ENCODE peak calls at places on chromosomes 3 and 15, in eight cellular contexts. One of them, this sample, is unnamed.

GRCh38 chr3:108062051-108062450 is 28.8 kb downstream of the CD47 start:
- DNase-seq in MCF 10A: no peak
- DNase-seq in Right ventricle myocardium inferior: no peak
- DNase-seq in left cardiac atrium: no peak
- DNase-seq in GM23248: no peak
- DNase-seq in A549: no peak
- DNase-seq in GM18507: no peak
- DNase-seq in breast epithelium: no peak
- DNase-seq in this sample: no peak

GRCh38 chr3:168186293-168186983 is 90.7 kb upstream of the GOLIM4 start:
- DNase-seq in MCF 10A: no peak
- DNase-seq in Right ventricle myocardium inferior: no peak
- DNase-seq in left cardiac atrium: no peak
- DNase-seq in GM23248: no peak
- DNase-seq in A549: no peak
- DNase-seq in GM18507: no peak
- DNase-seq in breast epithelium: no peak
- DNase-seq in this sample: no peak

GRCh38 chr3:86711634-86712033 is 279.3 kb downstream of the VGLL3 start:
- DNase-seq in MCF 10A: no peak
- DNase-seq in Right ventricle myocardium inferior: no peak
- DNase-seq in left cardiac atrium: no peak
- DNase-seq in GM23248: no peak
- DNase-seq in A549: no peak
- DNase-seq in GM18507: no peak
- DNase-seq in breast epithelium: no peak
- DNase-seq in this sample: no peak

GRCh38 chr15:29115093-29115991 is 154.3 kb downstream of the NSMCE3 start:
- DNase-seq in MCF 10A: no peak
- DNase-seq in Right ventricle myocardium inferior: peak
- DNase-seq in left cardiac atrium: no peak
- DNase-seq in GM23248: no peak
- DNase-seq in A549: peak
- DNase-seq in GM18507: no peak
- DNase-seq in breast epithelium: no peak
- DNase-seq in this sample: peak

GRCh38 chr3:197222816-197223419 is 75.5 kb downstream of the DLG1 start:
- DNase-seq in MCF 10A: no peak
- DNase-seq in Right ventricle myocardium inferior: no peak
- DNase-seq in left cardiac atrium: no peak
- DNase-seq in GM23248: no peak
- DNase-seq in A549: no peak
- DNase-seq in GM18507: no peak
- DNase-seq in breast epithelium: no peak
- DNase-seq in this sample: no peak

GRCh38 chr3:162400697-162401096 is 904.1 kb downstream of the OTOL1 start:
- DNase-seq in MCF 10A: no peak
- DNase-seq in Right ventricle myocardium inferior: no peak
- DNase-seq in left cardiac atrium: no peak
- DNase-seq in GM23248: peak
- DNase-seq in A549: no peak
- DNase-seq in GM18507: no peak
- DNase-seq in breast epithelium: no peak
- DNase-seq in this sample: no peak

GRCh38 chr3:30502742-30503073 is 103.7 kb upstream of the TGFBR2 start:
- DNase-seq in MCF 10A: peak
- DNase-seq in Right ventricle myocardium inferior: no peak
- DNase-seq in left cardiac atrium: no peak
- DNase-seq in GM23248: peak
- DNase-seq in A549: no peak
- DNase-seq in GM18507: no peak
- DNase-seq in breast epithelium: no peak
- DNase-seq in this sample: no peak

GRCh38 chr3:197114007-197114406 is 84.4 kb upstream of the MELTF start:
- DNase-seq in MCF 10A: no peak
- DNase-seq in Right ventricle myocardium inferior: no peak
- DNase-seq in left cardiac atrium: no peak
- DNase-seq in GM23248: no peak
- DNase-seq in A549: no peak
- DNase-seq in GM18507: no peak
- DNase-seq in breast epithelium: no peak
- DNase-seq in this sample: no peak

GRCh38 chr3:163939926-163940325 is 1138.4 kb downstream of the SI start:
- DNase-seq in MCF 10A: peak
- DNase-seq in Right ventricle myocardium inferior: no peak
- DNase-seq in left cardiac atrium: no peak
- DNase-seq in GM23248: no peak
- DNase-seq in A549: no peak
- DNase-seq in GM18507: no peak
- DNase-seq in breast epithelium: no peak
- DNase-seq in this sample: no peak

GRCh38 chr3:46733026-46733800 is 15.5 kb upstream of the PRSS50 start:
- DNase-seq in MCF 10A: peak
- DNase-seq in Right ventricle myocardium inferior: no peak
- DNase-seq in left cardiac atrium: no peak
- DNase-seq in GM23248: peak
- DNase-seq in A549: no peak
- DNase-seq in GM18507: no peak
- DNase-seq in breast epithelium: no peak
- DNase-seq in this sample: peak

GRCh38 chr3:49871536-49872157 is 1.9 kb upstream of the CAMKV start:
- DNase-seq in MCF 10A: no peak
- DNase-seq in Right ventricle myocardium inferior: peak
- DNase-seq in left cardiac atrium: no peak
- DNase-seq in GM23248: no peak
- DNase-seq in A549: no peak
- DNase-seq in GM18507: no peak
- DNase-seq in breast epithelium: no peak
- DNase-seq in this sample: no peak

GRCh38 chr3:97949743-97950142 is 22.5 kb downstream of the RIOX2 start:
- DNase-seq in MCF 10A: no peak
- DNase-seq in Right ventricle myocardium inferior: no peak
- DNase-seq in left cardiac atrium: no peak
- DNase-seq in GM23248: no peak
- DNase-seq in A549: no peak
- DNase-seq in GM18507: no peak
- DNase-seq in breast epithelium: no peak
- DNase-seq in this sample: no peak

GRCh38 chr3:144162042-144162441 is 190.4 kb downstream of the DIPK2A start:
- DNase-seq in MCF 10A: peak
- DNase-seq in Right ventricle myocardium inferior: no peak
- DNase-seq in left cardiac atrium: no peak
- DNase-seq in GM23248: peak
- DNase-seq in A549: peak
- DNase-seq in GM18507: no peak
- DNase-seq in breast epithelium: no peak
- DNase-seq in this sample: no peak

GRCh38 chr3:88671594-88671993 is 435.8 kb upstream of the EPHA3 start:
- DNase-seq in MCF 10A: no peak
- DNase-seq in Right ventricle myocardium inferior: no peak
- DNase-seq in left cardiac atrium: no peak
- DNase-seq in GM23248: no peak
- DNase-seq in A549: no peak
- DNase-seq in GM18507: no peak
- DNase-seq in breast epithelium: no peak
- DNase-seq in this sample: no peak

GRCh38 chr3:184656991-184657669 is 54.7 kb downstream of the MAGEF1 start:
- DNase-seq in MCF 10A: peak
- DNase-seq in Right ventricle myocardium inferior: no peak
- DNase-seq in left cardiac atrium: no peak
- DNase-seq in GM23248: peak
- DNase-seq in A549: no peak
- DNase-seq in GM18507: no peak
- DNase-seq in breast epithelium: peak
- DNase-seq in this sample: no peak

GRCh38 chr3:129061888-129062834 is 1.6 kb downstream of the GP9 start:
- DNase-seq in MCF 10A: no peak
- DNase-seq in Right ventricle myocardium inferior: peak
- DNase-seq in left cardiac atrium: no peak
- DNase-seq in GM23248: no peak
- DNase-seq in A549: no peak
- DNase-seq in GM18507: no peak
- DNase-seq in breast epithelium: no peak
- DNase-seq in this sample: no peak

GRCh38 chr3:195770081-195770840 is 41.5 kb downstream of the MUC4 start:
- DNase-seq in MCF 10A: no peak
- DNase-seq in Right ventricle myocardium inferior: no peak
- DNase-seq in left cardiac atrium: no peak
- DNase-seq in GM23248: no peak
- DNase-seq in A549: no peak
- DNase-seq in GM18507: no peak
- DNase-seq in breast epithelium: no peak
- DNase-seq in this sample: no peak

GRCh38 chr3:7260975-7261374 is 400.1 kb downstream of the GRM7 start:
- DNase-seq in MCF 10A: no peak
- DNase-seq in Right ventricle myocardium inferior: no peak
- DNase-seq in left cardiac atrium: no peak
- DNase-seq in GM23248: no peak
- DNase-seq in A549: no peak
- DNase-seq in GM18507: no peak
- DNase-seq in breast epithelium: no peak
- DNase-seq in this sample: no peak

GRCh38 chr15:69825941-69826817 is 271.5 kb downstream of the TLE3 start:
- DNase-seq in MCF 10A: no peak
- DNase-seq in Right ventricle myocardium inferior: no peak
- DNase-seq in left cardiac atrium: no peak
- DNase-seq in GM23248: no peak
- DNase-seq in A549: no peak
- DNase-seq in GM18507: no peak
- DNase-seq in breast epithelium: no peak
- DNase-seq in this sample: no peak

GRCh38 chr15:77816983-77817382 is 184.3 kb upstream of the LINGO1 start:
- DNase-seq in MCF 10A: no peak
- DNase-seq in Right ventricle myocardium inferior: no peak
- DNase-seq in left cardiac atrium: no peak
- DNase-seq in GM23248: no peak
- DNase-seq in A549: no peak
- DNase-seq in GM18507: no peak
- DNase-seq in breast epithelium: no peak
- DNase-seq in this sample: no peak

GRCh38 chr15:98580577-98580976 is 67.8 kb upstream of the IGF1R start:
- DNase-seq in MCF 10A: no peak
- DNase-seq in Right ventricle myocardium inferior: no peak
- DNase-seq in left cardiac atrium: no peak
- DNase-seq in GM23248: peak
- DNase-seq in A549: no peak
- DNase-seq in GM18507: no peak
- DNase-seq in breast epithelium: no peak
- DNase-seq in this sample: no peak

GRCh38 chr15:37764733-37765191 is 169.7 kb upstream of the TMCO5A start:
- DNase-seq in MCF 10A: peak
- DNase-seq in Right ventricle myocardium inferior: no peak
- DNase-seq in left cardiac atrium: no peak
- DNase-seq in GM23248: peak
- DNase-seq in A549: peak
- DNase-seq in GM18507: no peak
- DNase-seq in breast epithelium: no peak
- DNase-seq in this sample: no peak

GRCh38 chr3:5011555-5012256 is 32.5 kb downstream of the BHLHE40 start:
- DNase-seq in MCF 10A: no peak
- DNase-seq in Right ventricle myocardium inferior: peak
- DNase-seq in left cardiac atrium: no peak
- DNase-seq in GM23248: no peak
- DNase-seq in A549: no peak
- DNase-seq in GM18507: no peak
- DNase-seq in breast epithelium: no peak
- DNase-seq in this sample: no peak

GRCh38 chr15:38401716-38402115 is 52.2 kb upstream of the FAM98B start:
- DNase-seq in MCF 10A: no peak
- DNase-seq in Right ventricle myocardium inferior: no peak
- DNase-seq in left cardiac atrium: no peak
- DNase-seq in GM23248: peak
- DNase-seq in A549: no peak
- DNase-seq in GM18507: no peak
- DNase-seq in breast epithelium: no peak
- DNase-seq in this sample: no peak

GRCh38 chr3:10758304-10759037 is 57.6 kb upstream of the SLC6A11 start:
- DNase-seq in MCF 10A: peak
- DNase-seq in Right ventricle myocardium inferior: no peak
- DNase-seq in left cardiac atrium: peak
- DNase-seq in GM23248: peak
- DNase-seq in A549: peak
- DNase-seq in GM18507: peak
- DNase-seq in breast epithelium: peak
- DNase-seq in this sample: no peak

GRCh38 chr3:72379500-72380187 is 468.6 kb downstream of the SHQ1 start:
- DNase-seq in MCF 10A: peak
- DNase-seq in Right ventricle myocardium inferior: no peak
- DNase-seq in left cardiac atrium: no peak
- DNase-seq in GM23248: peak
- DNase-seq in A549: no peak
- DNase-seq in GM18507: no peak
- DNase-seq in breast epithelium: no peak
- DNase-seq in this sample: no peak

GRCh38 chr3:48186993-48187578 is 1.1 kb downstream of the CDC25A start:
- DNase-seq in MCF 10A: peak
- DNase-seq in Right ventricle myocardium inferior: no peak
- DNase-seq in left cardiac atrium: no peak
- DNase-seq in GM23248: peak
- DNase-seq in A549: no peak
- DNase-seq in GM18507: no peak
- DNase-seq in breast epithelium: no peak
- DNase-seq in this sample: no peak

GRCh38 chr15:73081321-73081958 is 29.2 kb downstream of the NEO1 start:
- DNase-seq in MCF 10A: peak
- DNase-seq in Right ventricle myocardium inferior: no peak
- DNase-seq in left cardiac atrium: no peak
- DNase-seq in GM23248: peak
- DNase-seq in A549: peak
- DNase-seq in GM18507: no peak
- DNase-seq in breast epithelium: no peak
- DNase-seq in this sample: no peak

GRCh38 chr15:100116416-100117190 is 225.2 kb downstream of the ADAMTS17 start:
- DNase-seq in MCF 10A: no peak
- DNase-seq in Right ventricle myocardium inferior: peak
- DNase-seq in left cardiac atrium: peak
- DNase-seq in GM23248: no peak
- DNase-seq in A549: no peak
- DNase-seq in GM18507: no peak
- DNase-seq in breast epithelium: no peak
- DNase-seq in this sample: no peak

GRCh38 chr15:45402955-45403892 is 24.9 kb upstream of the GATM start:
- DNase-seq in MCF 10A: peak
- DNase-seq in Right ventricle myocardium inferior: peak
- DNase-seq in left cardiac atrium: peak
- DNase-seq in GM23248: peak
- DNase-seq in A549: peak
- DNase-seq in GM18507: peak
- DNase-seq in breast epithelium: no peak
- DNase-seq in this sample: peak

GRCh38 chr15:78159395-78159794 is 10.2 kb downstream of the IDH3A start:
- DNase-seq in MCF 10A: no peak
- DNase-seq in Right ventricle myocardium inferior: no peak
- DNase-seq in left cardiac atrium: no peak
- DNase-seq in GM23248: no peak
- DNase-seq in A549: no peak
- DNase-seq in GM18507: no peak
- DNase-seq in breast epithelium: no peak
- DNase-seq in this sample: no peak

GRCh38 chr15:67735896-67736295 is 89.4 kb upstream of the SKOR1 start:
- DNase-seq in MCF 10A: no peak
- DNase-seq in Right ventricle myocardium inferior: no peak
- DNase-seq in left cardiac atrium: no peak
- DNase-seq in GM23248: no peak
- DNase-seq in A549: no peak
- DNase-seq in GM18507: no peak
- DNase-seq in breast epithelium: no peak
- DNase-seq in this sample: no peak

GRCh38 chr15:31080618-31081017 is 20.9 kb downstream of the TRPM1 start:
- DNase-seq in MCF 10A: peak
- DNase-seq in Right ventricle myocardium inferior: peak
- DNase-seq in left cardiac atrium: peak
- DNase-seq in GM23248: peak
- DNase-seq in A549: peak
- DNase-seq in GM18507: peak
- DNase-seq in breast epithelium: no peak
- DNase-seq in this sample: peak

GRCh38 chr3:171781711-171782127 is 28.6 kb downstream of the PLD1 start:
- DNase-seq in MCF 10A: no peak
- DNase-seq in Right ventricle myocardium inferior: no peak
- DNase-seq in left cardiac atrium: no peak
- DNase-seq in GM23248: peak
- DNase-seq in A549: no peak
- DNase-seq in GM18507: no peak
- DNase-seq in breast epithelium: no peak
- DNase-seq in this sample: no peak

This sample was measured in mesothelial cell of epicardium.